ENCODE peak calls at places on chromosome 18, in ten cellular contexts. I is sigmoid colon, C is HepG2, G is tibial nerve, O is uterus, E is A549, T is body of pancreas, U is gastrocnemius medialis, Q is lower leg skin, H is right lobe of liver. L is an unnamed sample.

GRCh38 chr18:13521418-13521817 is 204.9 kb downstream of the FAM210A start:
- DNase-seq in Q (no peak), G (no peak), C (no peak), T (no peak), I (no peak), U (peak), H (no peak), O (no peak), E (no peak), L (no peak)

GRCh38 chr18:6776193-6776592 is 46.7 kb downstream of the ARHGAP28 start:
- DNase-seq in H (no peak), T (no peak), Q (no peak), G (no peak), I (no peak), C (no peak), U (no peak), E (no peak), O (no peak), L (no peak)

GRCh38 chr18:68520406-68521075 is 194.4 kb downstream of the TMX3 start:
- DNase-seq in H (no peak), G (no peak), Q (no peak), T (no peak), I (no peak), O (no peak), U (no peak), E (no peak), C (no peak), L (no peak)

GRCh38 chr18:13451208-13451530 is 232.6 kb downstream of the LDLRAD4 start:
- DNase-seq in O (no peak), C (no peak), T (no peak), Q (peak), U (no peak), H (no peak), E (no peak), G (no peak), I (peak), L (no peak)

GRCh38 chr18:10477863-10478260 is 23.4 kb downstream of the APCDD1 start:
- DNase-seq in C (no peak), E (no peak), I (no peak), Q (no peak), U (no peak), H (no peak), O (no peak), T (no peak), G (no peak), L (no peak)

GRCh38 chr18:28015671-28016070 is 161.3 kb downstream of the CDH2 start:
- DNase-seq in G (no peak), T (no peak), Q (no peak), H (no peak), E (no peak), O (no peak), C (no peak), U (no peak), I (no peak), L (no peak)

GRCh38 chr18:63433349-63433866 is 11.1 kb upstream of the VPS4B start:
- DNase-seq in O (no peak), I (peak), T (no peak), E (no peak), U (no peak), Q (no peak), G (no peak), H (no peak), C (no peak), L (no peak)

GRCh38 chr18:23143059-23143831 is 8.0 kb downstream of the CABLES1 start:
- DNase-seq in Q (peak), G (no peak), O (no peak), E (no peak), H (no peak), U (no peak), I (no peak), T (peak), C (no peak), L (peak)

GRCh38 chr18:2906522-2907458 is 60.0 kb downstream of the EMILIN2 start:
- DNase-seq in O (peak), G (peak), C (peak), Q (peak), U (no peak), I (no peak), T (peak), H (peak), E (peak), L (peak)

GRCh38 chr18:73674466-73674865 is 473.2 kb downstream of the FBXO15 start:
- DNase-seq in E (no peak), O (no peak), I (no peak), H (no peak), T (no peak), C (no peak), U (no peak), G (no peak), Q (no peak), L (no peak)

GRCh38 chr18:62808116-62808515 is 92.8 kb downstream of the PHLPP1 start:
- DNase-seq in E (no peak), U (no peak), C (no peak), O (no peak), Q (no peak), I (no peak), G (no peak), T (no peak), H (no peak), L (no peak)

GRCh38 chr18:70291295-70291574 is 2.4 kb downstream of the SOCS6 start:
- DNase-seq in C (no peak), Q (no peak), O (no peak), U (no peak), T (no peak), E (peak), H (no peak), I (no peak), G (no peak), L (peak)

GRCh38 chr18:30971338-30971956 is 71.1 kb downstream of the DSC3 start:
- DNase-seq in Q (no peak), H (no peak), E (peak), C (peak), G (no peak), O (no peak), I (no peak), T (no peak), U (no peak), L (peak)

GRCh38 chr18:62486290-62486964 is 36.4 kb upstream of the ZCCHC2 start:
- DNase-seq in C (peak), H (no peak), T (peak), Q (no peak), O (no peak), I (no peak), E (peak), U (no peak), G (no peak), L (no peak)

GRCh38 chr18:60541661-60542060 is 169.1 kb upstream of the MC4R start:
- DNase-seq in G (no peak), Q (no peak), T (no peak), C (no peak), O (no peak), E (no peak), U (no peak), I (no peak), H (no peak), L (no peak)

GRCh38 chr18:61876899-61877298 is 15.9 kb downstream of the RNF152 start:
- DNase-seq in U (no peak), C (peak), E (no peak), T (no peak), I (no peak), G (no peak), H (no peak), Q (no peak), O (no peak), L (no peak)

GRCh38 chr18:7626922-7627440 is 59.9 kb downstream of the PTPRM start:
- DNase-seq in E (peak), H (no peak), O (no peak), Q (no peak), U (no peak), C (peak), T (no peak), G (no peak), I (no peak), L (no peak)

GRCh38 chr18:59272971-59273935 is at the start of gene RAX:
- DNase-seq in O (no peak), C (no peak), T (no peak), Q (no peak), H (peak), I (no peak), E (peak), G (no peak), U (no peak), L (peak)

GRCh38 chr18:59787998-59788875 is 91.0 kb upstream of the CCBE1 start:
- DNase-seq in C (no peak), Q (no peak), I (no peak), H (no peak), T (no peak), O (no peak), G (no peak), U (no peak), E (peak), L (no peak)

GRCh38 chr18:40250218-40250617 is 1704.8 kb upstream of the PIK3C3 start:
- DNase-seq in G (no peak), H (no peak), E (no peak), I (no peak), T (no peak), U (no peak), C (no peak), Q (no peak), O (no peak), L (no peak)

GRCh38 chr18:7307586-7307985 is 76.7 kb downstream of the LRRC30 start:
- DNase-seq in T (no peak), U (no peak), I (no peak), H (no peak), G (no peak), Q (no peak), E (no peak), O (no peak), C (no peak), L (no peak)

GRCh38 chr18:10485475-10485874 is 31.0 kb downstream of the APCDD1 start:
- DNase-seq in H (no peak), E (no peak), O (no peak), G (no peak), U (no peak), I (no peak), C (no peak), T (no peak), Q (no peak), L (no peak)

GRCh38 chr18:23397907-23398306 is 55.2 kb upstream of the RIOK3 start:
- DNase-seq in U (no peak), E (no peak), I (no peak), H (no peak), O (no peak), C (no peak), T (no peak), Q (no peak), G (no peak), L (no peak)

GRCh38 chr18:46156124-46156745 is 52.0 kb downstream of the HAUS1 start:
- DNase-seq in U (no peak), C (no peak), I (no peak), T (no peak), G (no peak), E (no peak), O (no peak), Q (no peak), H (no peak), L (no peak)

GRCh38 chr18:69795785-69796184 is 151.9 kb downstream of the CD226 start:
- DNase-seq in E (no peak), G (no peak), I (no peak), T (no peak), H (no peak), Q (no peak), U (no peak), O (no peak), C (no peak), L (no peak)

GRCh38 chr18:33960393-33960792 is 264.3 kb downstream of the NOL4 start:
- DNase-seq in Q (no peak), O (no peak), I (no peak), H (no peak), C (no peak), U (no peak), T (no peak), E (no peak), G (no peak), L (no peak)

GRCh38 chr18:32093106-32093511 is 1.4 kb downstream of the RNF138 start:
- DNase-seq in H (no peak), O (peak), U (peak), G (no peak), T (peak), Q (peak), E (peak), C (peak), I (peak), L (peak)

GRCh38 chr18:21669736-21670135 is 34.8 kb downstream of the ABHD3 start:
- DNase-seq in C (no peak), E (peak), Q (no peak), T (no peak), O (no peak), H (no peak), U (no peak), I (no peak), G (no peak), L (no peak)

GRCh38 chr18:2805970-2806943 is 40.5 kb upstream of the EMILIN2 start:
- DNase-seq in U (no peak), T (no peak), Q (no peak), E (no peak), G (no peak), I (no peak), H (no peak), C (no peak), O (no peak), L (no peak)

GRCh38 chr18:12324991-12325725 is 17.1 kb downstream of the TUBB6 start:
- DNase-seq in C (no peak), I (peak), G (no peak), O (no peak), T (no peak), Q (peak), H (no peak), E (no peak), U (no peak), L (no peak)
- TF ChIP-seq POLR2A in C (no peak), I (no peak), G (no peak), O (no peak), T (no peak), Q (no peak), H (no peak), E (no peak), U (no peak), L (no peak)

DNA sequence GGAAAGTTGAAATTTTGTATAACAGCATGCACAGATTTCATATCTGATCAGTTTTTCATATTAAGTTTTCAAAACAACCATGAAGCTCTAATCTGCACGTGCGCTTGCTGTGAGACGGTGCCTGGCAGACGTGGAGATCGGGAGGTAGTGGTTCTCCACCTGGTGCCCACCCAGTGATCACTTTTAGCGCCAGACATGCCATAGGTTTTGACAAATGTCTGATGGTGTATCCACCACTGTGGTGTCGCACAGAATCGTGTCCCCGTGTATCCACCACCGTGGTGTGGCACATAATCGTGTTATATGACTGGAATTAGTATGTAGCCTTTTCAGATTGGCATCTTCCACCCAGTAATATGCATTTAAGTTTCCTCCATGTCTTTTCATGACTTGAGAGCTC is 40.9 kb upstream of the KCNG2 start:
- DNase-seq in U (no peak), Q (peak), I (peak), C (no peak), E (no peak), H (no peak), O (no peak), G (no peak), T (no peak), L (no peak)
- TF ChIP-seq POLR2A in U (no peak), Q (no peak), I (no peak), C (no peak), E (no peak), H (no peak), O (no peak), G (no peak), T (no peak), L (no peak)

GRCh38 chr18:76821356-76821874 is 942 bp upstream of the ZNF236 start:
- DNase-seq in C (no peak), Q (no peak), O (no peak), H (no peak), E (no peak), G (no peak), T (no peak), I (no peak), U (no peak), L (peak)

GRCh38 chr18:76823166-76823539 is 796 bp downstream of the ZNF236 start:
- DNase-seq in T (no peak), G (no peak), U (no peak), C (no peak), O (peak), I (no peak), Q (no peak), H (peak), E (no peak), L (no peak)

GRCh38 chr18:76822510-76823165 is at the start of gene ZNF236:
- DNase-seq in H (peak), I (peak), C (peak), T (peak), G (peak), Q (peak), U (peak), O (peak), E (peak), L (peak)

GRCh38 chr18:76823574-76823973 is 1.2 kb downstream of the ZNF236 start:
- DNase-seq in H (peak), G (no peak), T (no peak), I (peak), O (peak), Q (no peak), U (no peak), E (peak), C (no peak), L (peak)

GRCh38 chr18:76821875-76822509 is 365 bp upstream of the ZNF236 start:
- DNase-seq in G (peak), O (peak), H (peak), C (no peak), U (peak), T (peak), Q (peak), I (peak), E (peak), L (peak)
- TF ChIP-seq POLR2A in G (peak), O (peak), H (peak), C (peak), U (peak), T (peak), Q (no peak), I (no peak), E (peak), L (peak)

DNA sequence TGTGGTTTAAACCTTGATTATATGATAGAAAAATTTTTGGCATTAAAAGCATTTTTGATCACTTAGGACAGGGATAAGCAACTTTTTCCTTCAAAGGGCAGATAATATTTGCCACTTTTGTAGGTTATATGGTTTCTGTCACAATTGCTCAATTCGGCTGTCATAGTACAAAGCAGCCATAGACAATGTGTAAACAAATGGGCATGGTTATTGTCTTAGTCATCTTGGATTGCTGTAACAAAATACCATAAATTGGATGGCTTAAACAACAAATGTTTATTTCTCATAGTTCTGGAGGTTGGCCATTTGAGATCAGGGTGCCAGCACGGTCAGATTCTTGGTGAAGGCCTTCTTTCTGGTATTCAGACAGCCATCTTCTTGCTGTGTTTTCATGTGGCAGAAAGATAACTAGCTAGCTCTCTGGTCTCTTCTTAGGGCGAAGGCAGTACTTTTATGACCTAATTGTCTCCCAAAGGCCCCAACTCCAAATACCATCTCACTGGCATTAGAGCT is 91.2 kb downstream of the TAF4B start:
- DNase-seq in G (no peak), O (no peak), C (peak), E (peak), H (no peak), Q (no peak), T (no peak), U (no peak), I (no peak), L (no peak)
- TF ChIP-seq POLR2A in G (no peak), O (no peak), C (no peak), E (no peak), H (no peak), Q (no peak), T (no peak), U (no peak), I (no peak), L (no peak)

DNA sequence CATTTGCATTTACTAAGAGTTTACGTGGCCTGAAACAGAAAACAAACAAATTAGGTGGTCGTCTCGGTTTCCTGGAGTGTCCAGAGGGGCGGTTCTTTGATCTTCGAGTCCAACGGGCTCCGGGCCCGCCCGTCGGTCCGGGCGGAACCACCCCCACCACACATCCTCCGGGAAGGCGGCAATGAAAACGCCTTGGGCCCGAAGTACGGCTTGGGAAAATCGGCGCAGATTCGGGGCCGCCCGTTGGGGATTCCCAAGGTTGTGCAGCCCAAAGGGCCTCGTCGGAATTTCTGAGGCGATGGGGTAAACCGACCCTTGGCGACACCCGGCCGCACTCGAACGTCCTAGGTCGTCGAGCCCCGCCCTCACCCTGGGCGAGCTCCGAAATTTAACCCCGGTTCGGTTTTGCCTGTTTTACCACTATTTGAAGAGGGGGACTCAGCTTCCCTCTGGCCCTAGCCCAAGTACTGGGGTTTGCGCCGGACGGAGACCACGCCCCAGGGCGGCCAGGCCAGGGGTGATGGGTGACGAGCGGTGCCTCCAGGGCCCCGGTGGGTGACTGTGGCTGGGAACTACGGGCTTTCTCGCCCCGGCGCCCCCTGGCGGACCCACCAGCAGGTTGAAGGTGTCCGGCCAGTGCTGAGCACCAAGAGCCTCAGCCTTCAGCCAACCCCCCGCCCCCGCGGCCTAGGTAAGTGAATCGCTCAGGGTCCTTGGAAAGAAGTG is 1.9 kb upstream of the CFAP53 start:
- DNase-seq in I (peak), G (peak), H (peak), E (peak), Q (peak), U (peak), C (no peak), O (peak), T (peak), L (peak)
- TF ChIP-seq POLR2A in I (no peak), G (no peak), H (no peak), E (no peak), Q (no peak), U (no peak), C (no peak), O (no peak), T (no peak), L (peak)

GRCh38 chr18:5546660-5547059 is 2.9 kb upstream of the EPB41L3 start:
- DNase-seq in O (no peak), U (no peak), H (no peak), Q (no peak), T (no peak), E (peak), I (no peak), G (no peak), C (no peak), L (no peak)

GRCh38 chr18:5543854-5544389 is at the start of gene EPB41L3:
- DNase-seq in H (peak), I (peak), C (no peak), E (no peak), G (no peak), O (peak), T (peak), U (no peak), Q (peak), L (no peak)

GRCh38 chr18:5543036-5543671 is 643 bp downstream of the EPB41L3 start:
- DNase-seq in G (no peak), T (no peak), Q (no peak), E (no peak), C (no peak), H (no peak), O (no peak), I (peak), U (no peak), L (no peak)

GRCh38 chr18:5538541-5538940 is 5.3 kb downstream of the EPB41L3 start:
- DNase-seq in H (no peak), U (no peak), O (no peak), G (no peak), T (no peak), C (no peak), Q (no peak), E (no peak), I (no peak), L (no peak)

GRCh38 chr18:5542393-5543035 is 1.3 kb downstream of the EPB41L3 start:
- DNase-seq in Q (no peak), O (no peak), E (no peak), U (no peak), T (no peak), I (peak), H (peak), C (no peak), G (no peak), L (no peak)
- TF ChIP-seq POLR2A in Q (no peak), O (no peak), E (no peak), U (no peak), T (no peak), I (no peak), H (no peak), C (no peak), G (no peak), L (no peak)